ENCODE peak calls at places on chromosomes 16 and 17, in five cellular contexts. One of them, this sample, is unnamed.
A peak's percentile ranks its signal among the peaks of the same experiment; 100 is the strongest.

GRCh38 chr17:57986841-57987581 is 1.0 kb downstream of the VEZF1 start:
- DNase-seq in IMR-90: peak; percentile 91
- DNase-seq in right lobe of liver: peak; percentile 66
- DNase-seq in Peyer's patch: peak; percentile 61
- DNase-seq in gastrocnemius medialis: peak; percentile 55
- DNase-seq in this sample: peak; percentile 87

GRCh38 chr16:80875616-80876015 is 71.2 kb upstream of the CDYL2 start:
- DNase-seq in IMR-90: no peak
- DNase-seq in right lobe of liver: no peak
- DNase-seq in Peyer's patch: no peak
- DNase-seq in gastrocnemius medialis: no peak
- DNase-seq in this sample: no peak

GRCh38 chr17:19337712-19338023 is 24.9 kb downstream of the B9D1 start:
- DNase-seq in IMR-90: no peak
- DNase-seq in right lobe of liver: peak; percentile 73
- DNase-seq in Peyer's patch: no peak
- DNase-seq in gastrocnemius medialis: no peak
- DNase-seq in this sample: no peak

GRCh38 chr17:82201498-82201910 is 11.1 kb downstream of the CCDC57 start:
- DNase-seq in IMR-90: no peak
- DNase-seq in right lobe of liver: no peak
- DNase-seq in Peyer's patch: no peak
- DNase-seq in gastrocnemius medialis: no peak
- DNase-seq in this sample: no peak

GRCh38 chr17:17121162-17121561 is 78.9 kb downstream of the MPRIP start:
- DNase-seq in IMR-90: no peak
- DNase-seq in right lobe of liver: no peak
- DNase-seq in Peyer's patch: no peak
- DNase-seq in gastrocnemius medialis: no peak
- DNase-seq in this sample: no peak

GRCh38 chr16:51685498-51685897 is 534.4 kb upstream of the SALL1 start:
- DNase-seq in IMR-90: no peak
- DNase-seq in right lobe of liver: no peak
- DNase-seq in Peyer's patch: no peak
- DNase-seq in gastrocnemius medialis: no peak
- DNase-seq in this sample: no peak

GRCh38 chr16:67429053-67429798 is 1.7 kb upstream of the HSD11B2 start:
- DNase-seq in IMR-90: no peak
- DNase-seq in right lobe of liver: no peak
- DNase-seq in Peyer's patch: peak; percentile 84
- DNase-seq in gastrocnemius medialis: no peak
- DNase-seq in this sample: no peak

GRCh38 chr16:81745704-81746558 is 33.2 kb upstream of the PLCG2 start:
- DNase-seq in IMR-90: peak; percentile 31
- DNase-seq in right lobe of liver: peak; percentile 84
- DNase-seq in Peyer's patch: peak; percentile 89
- DNase-seq in gastrocnemius medialis: peak; percentile 27
- DNase-seq in this sample: peak; percentile 95

GRCh38 chr16:9072806-9073341 is 18.6 kb upstream of the HAPSTR1 start:
- DNase-seq in IMR-90: peak; percentile 96
- DNase-seq in right lobe of liver: no peak
- DNase-seq in Peyer's patch: no peak
- DNase-seq in gastrocnemius medialis: no peak
- DNase-seq in this sample: no peak

GRCh38 chr16:51900221-51900780 is 646.6 kb downstream of the TOX3 start:
- DNase-seq in IMR-90: peak; percentile 59
- DNase-seq in right lobe of liver: no peak
- DNase-seq in Peyer's patch: no peak
- DNase-seq in gastrocnemius medialis: no peak
- DNase-seq in this sample: no peak

GRCh38 chr17:75531724-75532090 is 6.2 kb downstream of the LLGL2 start:
- DNase-seq in IMR-90: no peak
- DNase-seq in right lobe of liver: no peak
- DNase-seq in Peyer's patch: no peak
- DNase-seq in gastrocnemius medialis: no peak
- DNase-seq in this sample: no peak

GRCh38 chr17:48503747-48504146 is 27.1 kb downstream of the HOXB1 start:
- DNase-seq in IMR-90: peak; percentile 94
- DNase-seq in right lobe of liver: no peak
- DNase-seq in Peyer's patch: no peak
- DNase-seq in gastrocnemius medialis: no peak
- DNase-seq in this sample: no peak

GRCh38 chr17:7242717-7243576 is 698 bp upstream of the GABARAP start:
- DNase-seq in IMR-90: peak; percentile 95
- DNase-seq in right lobe of liver: peak; percentile 97
- DNase-seq in Peyer's patch: peak; percentile 99
- DNase-seq in gastrocnemius medialis: peak; percentile 96
- DNase-seq in this sample: peak; percentile 97

GRCh38 chr16:54284931-54285413 is 1.6 kb downstream of the IRX3 start:
- DNase-seq in IMR-90: no peak
- DNase-seq in right lobe of liver: no peak
- DNase-seq in Peyer's patch: peak; percentile 39
- DNase-seq in gastrocnemius medialis: no peak
- DNase-seq in this sample: no peak

GRCh38 chr16:23754594-23755483 is at the start of gene CHP2:
- DNase-seq in IMR-90: no peak
- DNase-seq in right lobe of liver: no peak
- DNase-seq in Peyer's patch: peak; percentile 85
- DNase-seq in gastrocnemius medialis: no peak
- DNase-seq in this sample: no peak

GRCh38 chr16:66007717-66008116 is 358.8 kb upstream of the CDH5 start:
- DNase-seq in IMR-90: peak; percentile 93
- DNase-seq in right lobe of liver: no peak
- DNase-seq in Peyer's patch: no peak
- DNase-seq in gastrocnemius medialis: no peak
- DNase-seq in this sample: no peak

GRCh38 chr17:43846963-43847369 is at the start of gene CD300LG:
- DNase-seq in IMR-90: no peak
- DNase-seq in right lobe of liver: no peak
- DNase-seq in Peyer's patch: no peak
- DNase-seq in gastrocnemius medialis: no peak
- DNase-seq in this sample: no peak

GRCh38 chr16:3101841-3102470 is 2.9 kb upstream of the ZSCAN10 start:
- DNase-seq in IMR-90: no peak
- DNase-seq in right lobe of liver: no peak
- DNase-seq in Peyer's patch: no peak
- DNase-seq in gastrocnemius medialis: peak; percentile 39
- DNase-seq in this sample: peak; percentile 75

GRCh38 chr16:22327446-22327775 is 30.2 kb downstream of the POLR3E start:
- DNase-seq in IMR-90: no peak
- DNase-seq in right lobe of liver: no peak
- DNase-seq in Peyer's patch: no peak
- DNase-seq in gastrocnemius medialis: no peak
- DNase-seq in this sample: no peak

GRCh38 chr17:80384078-80384960 is 30.6 kb upstream of the ENDOV start:
- DNase-seq in IMR-90: no peak
- DNase-seq in right lobe of liver: no peak
- DNase-seq in Peyer's patch: peak; percentile 32
- DNase-seq in gastrocnemius medialis: no peak
- DNase-seq in this sample: no peak

GRCh38 chr16:56683424-56684162 is 1.3 kb downstream of the MT1X start:
- DNase-seq in IMR-90: no peak
- DNase-seq in right lobe of liver: peak; percentile 73
- DNase-seq in Peyer's patch: no peak
- DNase-seq in gastrocnemius medialis: peak; percentile 81
- DNase-seq in this sample: no peak

GRCh38 chr16:55495616-55496289 is 13.1 kb upstream of the LPCAT2 start:
- DNase-seq in IMR-90: peak; percentile 85
- DNase-seq in right lobe of liver: no peak
- DNase-seq in Peyer's patch: no peak
- DNase-seq in gastrocnemius medialis: no peak
- DNase-seq in this sample: no peak

GRCh38 chr17:66576473-66576872 is 258.4 kb upstream of the CACNG5 start:
- DNase-seq in IMR-90: no peak
- DNase-seq in right lobe of liver: no peak
- DNase-seq in Peyer's patch: no peak
- DNase-seq in gastrocnemius medialis: no peak
- DNase-seq in this sample: no peak

GRCh38 chr17:35052240-35052608 is 11.3 kb downstream of the RFFL start:
- DNase-seq in IMR-90: peak; percentile 77
- DNase-seq in right lobe of liver: no peak
- DNase-seq in Peyer's patch: no peak
- DNase-seq in gastrocnemius medialis: no peak
- DNase-seq in this sample: no peak

GRCh38 chr17:31479524-31479923 is 88.0 kb downstream of the RAB11FIP4 start:
- DNase-seq in IMR-90: no peak
- DNase-seq in right lobe of liver: no peak
- DNase-seq in Peyer's patch: no peak
- DNase-seq in gastrocnemius medialis: no peak
- DNase-seq in this sample: no peak

GRCh38 chr16:86307518-86307903 is 202.8 kb upstream of the FOXF1 start:
- DNase-seq in IMR-90: peak; percentile 83
- DNase-seq in right lobe of liver: no peak
- DNase-seq in Peyer's patch: no peak
- DNase-seq in gastrocnemius medialis: no peak
- DNase-seq in this sample: no peak

GRCh38 chr16:1045363-1046270 is 26.9 kb upstream of the SSTR5 start:
- DNase-seq in IMR-90: no peak
- DNase-seq in right lobe of liver: no peak
- DNase-seq in Peyer's patch: no peak
- DNase-seq in gastrocnemius medialis: no peak
- DNase-seq in this sample: no peak

GRCh38 chr16:59212492-59213024 is 478.4 kb upstream of the GOT2 start:
- DNase-seq in IMR-90: no peak
- DNase-seq in right lobe of liver: no peak
- DNase-seq in Peyer's patch: no peak
- DNase-seq in gastrocnemius medialis: no peak
- DNase-seq in this sample: no peak

GRCh38 chr17:45895969-45896793 is 1.8 kb downstream of the MAPT start:
- DNase-seq in IMR-90: no peak
- DNase-seq in right lobe of liver: no peak
- DNase-seq in Peyer's patch: no peak
- DNase-seq in gastrocnemius medialis: peak; percentile 34
- DNase-seq in this sample: no peak
- TF ChIP-seq CTCF in IMR-90: no peak
- TF ChIP-seq CTCF in right lobe of liver: no peak
- TF ChIP-seq CTCF in Peyer's patch: no peak
- TF ChIP-seq CTCF in gastrocnemius medialis: no peak
- TF ChIP-seq CTCF in this sample: no peak

GRCh38 chr16:10598157-10598556 is 17.8 kb upstream of the EMP2 start:
- DNase-seq in IMR-90: no peak
- DNase-seq in right lobe of liver: no peak
- DNase-seq in Peyer's patch: peak; percentile 72
- DNase-seq in gastrocnemius medialis: no peak
- DNase-seq in this sample: peak; percentile 84
- TF ChIP-seq POLR2A in IMR-90: no peak
- TF ChIP-seq POLR2A in right lobe of liver: no peak
- TF ChIP-seq POLR2A in Peyer's patch: no peak
- TF ChIP-seq POLR2A in gastrocnemius medialis: no peak
- TF ChIP-seq POLR2A in this sample: no peak

DNA sequence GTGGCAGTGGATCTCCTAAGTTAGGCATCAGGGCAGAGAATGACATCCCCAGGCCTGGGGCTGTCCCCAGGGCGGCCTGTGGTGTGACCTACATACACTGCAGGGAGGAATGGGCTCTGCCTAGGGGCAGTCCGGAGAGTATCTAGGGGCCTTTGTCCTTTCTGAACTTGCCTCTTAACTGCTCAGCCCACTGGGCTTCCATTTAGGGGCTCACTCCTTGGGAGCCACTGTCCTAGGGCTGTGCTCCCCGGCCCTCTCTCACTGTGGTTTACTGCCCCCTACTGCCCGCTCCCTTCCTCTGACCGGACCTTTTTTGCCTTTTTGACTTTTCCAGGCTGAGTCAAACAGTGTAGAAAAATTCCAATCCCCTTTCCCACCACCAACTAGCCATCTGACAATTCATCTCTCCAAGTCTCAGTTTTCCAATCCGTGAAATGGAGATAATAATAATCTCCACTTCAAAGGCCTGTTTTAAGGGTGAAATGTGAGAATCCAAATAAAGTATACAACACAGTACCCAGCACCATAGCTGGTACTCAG is 66.8 kb downstream of the DNAH3 start:
- DNase-seq in IMR-90: peak; percentile 54
- DNase-seq in right lobe of liver: peak; percentile 62
- DNase-seq in Peyer's patch: peak; percentile 76
- DNase-seq in gastrocnemius medialis: peak; percentile 33
- DNase-seq in this sample: peak; percentile 79
- TF ChIP-seq CTCF in IMR-90: peak; percentile 80
- TF ChIP-seq CTCF in right lobe of liver: peak; percentile 73
- TF ChIP-seq CTCF in Peyer's patch: peak; percentile 74
- TF ChIP-seq CTCF in gastrocnemius medialis: peak; percentile 74
- TF ChIP-seq CTCF in this sample: peak; percentile 63

DNA sequence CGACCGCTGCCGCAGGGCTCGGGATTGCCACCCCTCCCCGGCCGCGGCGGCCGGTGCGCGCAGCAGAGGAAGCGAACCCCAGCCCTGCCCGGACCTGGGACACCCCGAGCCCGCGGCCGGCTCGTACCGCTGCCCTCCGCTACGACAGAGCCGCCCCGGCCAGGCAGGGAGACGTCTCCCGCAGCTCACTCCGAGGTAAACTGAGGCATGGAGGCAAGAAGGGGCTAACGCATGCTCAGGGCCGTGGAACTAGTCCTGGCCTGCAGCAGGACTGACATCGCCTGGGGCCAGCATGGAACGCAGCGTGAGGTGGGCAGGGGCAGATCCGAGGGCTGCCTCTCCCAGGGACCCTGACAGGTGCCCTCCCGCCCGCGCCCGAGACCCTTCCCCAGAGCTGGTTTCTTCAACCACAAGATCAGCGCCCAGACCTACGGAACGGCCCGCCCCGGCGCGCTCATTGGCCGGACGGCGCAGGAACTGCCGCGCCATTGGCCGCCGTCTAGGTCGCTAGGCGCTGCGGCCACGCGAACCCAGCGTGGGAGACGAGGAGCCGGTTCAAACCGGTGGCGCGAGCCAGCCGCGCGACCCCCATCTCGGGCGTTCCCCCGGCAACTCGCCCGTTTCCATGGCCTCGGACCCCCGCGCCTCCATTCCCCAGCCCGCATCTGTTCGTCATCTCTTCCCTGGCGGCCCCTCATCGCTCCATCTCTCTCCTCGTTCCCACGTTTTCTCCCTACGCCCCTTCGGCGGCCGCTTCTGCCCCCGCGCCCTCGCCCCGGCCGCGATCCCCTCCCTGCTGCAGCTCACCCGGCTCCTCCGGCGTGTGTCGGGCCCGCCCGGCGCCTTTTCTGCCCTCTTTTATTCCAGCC is at the start of gene SLC43A2:
- DNase-seq in IMR-90: peak; percentile 70
- DNase-seq in right lobe of liver: peak; percentile 88
- DNase-seq in Peyer's patch: peak; percentile 92
- DNase-seq in gastrocnemius medialis: peak; percentile 75
- DNase-seq in this sample: peak; percentile 97
- TF ChIP-seq POLR2A in IMR-90: peak; percentile 14
- TF ChIP-seq POLR2A in right lobe of liver: no peak
- TF ChIP-seq POLR2A in Peyer's patch: peak; percentile 63
- TF ChIP-seq POLR2A in gastrocnemius medialis: peak; percentile 93
- TF ChIP-seq POLR2A in this sample: peak; percentile 34

GRCh38 chr17:37737081-37737480 is 7.8 kb downstream of the HNF1B start:
- DNase-seq in IMR-90: no peak
- DNase-seq in right lobe of liver: no peak
- DNase-seq in Peyer's patch: no peak
- DNase-seq in gastrocnemius medialis: no peak
- DNase-seq in this sample: no peak
- TF ChIP-seq CTCF in IMR-90: peak; percentile 37
- TF ChIP-seq CTCF in right lobe of liver: peak; percentile 9
- TF ChIP-seq CTCF in Peyer's patch: peak; percentile 33
- TF ChIP-seq CTCF in gastrocnemius medialis: no peak
- TF ChIP-seq CTCF in this sample: no peak

This sample was measured in spleen.